ENCODE peak calls at places on chromosomes 16 and 17, in eight cellular contexts. U is H1, P is lower leg skin, N is esophagus muscularis mucosa, W is ovary, T is adrenal gland, Z is breast epithelium, E is body of pancreas. S is an unnamed sample.

GRCh38 chr17:273994-274832 is 78.4 kb downstream of the RPH3AL start:
- DNase-seq in P (peak; percentile 71), N (no peak), E (peak; percentile 12), Z (no peak), W (no peak), U (peak; percentile 42), T (no peak), S (peak; percentile 54)

GRCh38 chr16:78895661-78896060 is 704.9 kb downstream of the MAF start:
- DNase-seq in E (no peak), N (no peak), Z (no peak), W (no peak), T (no peak), U (no peak), P (no peak), S (no peak)

GRCh38 chr17:81733507-81734404 is 21.7 kb downstream of the SLC25A10 start:
- DNase-seq in U (peak; percentile 97), E (peak; percentile 91), N (peak; percentile 94), T (peak; percentile 91), Z (peak; percentile 73), W (peak; percentile 69), P (peak; percentile 94), S (peak; percentile 93)

GRCh38 chr17:5821057-5821456 is 236.7 kb upstream of the NLRP1 start:
- DNase-seq in T (no peak), W (no peak), N (peak; percentile 72), E (no peak), Z (no peak), P (no peak), U (peak; percentile 14), S (no peak)

GRCh38 chr16:89275837-89276720 is 58.6 kb downstream of the ZNF778 start:
- DNase-seq in P (peak; percentile 84), Z (no peak), N (no peak), T (no peak), U (no peak), W (no peak), E (no peak), S (no peak)

GRCh38 chr16:583470-583814 is 6.4 kb upstream of the RAB40C start:
- DNase-seq in T (no peak), P (no peak), Z (no peak), U (no peak), E (no peak), W (no peak), N (no peak), S (no peak)

GRCh38 chr16:53769787-53770186 is 65.8 kb downstream of the FTO start:
- DNase-seq in E (no peak), U (no peak), N (no peak), P (no peak), W (no peak), Z (no peak), T (no peak), S (no peak)

GRCh38 chr17:5044630-5045029 is 9.4 kb upstream of the SLC52A1 start:
- DNase-seq in T (no peak), W (no peak), E (no peak), N (no peak), P (no peak), U (no peak), Z (no peak), S (no peak)

GRCh38 chr16:27978876-27979275 is 84.6 kb downstream of the GSG1L start:
- DNase-seq in Z (no peak), W (no peak), E (no peak), T (no peak), N (no peak), U (no peak), P (peak; percentile 15), S (peak; percentile 6)

GRCh38 chr16:19185510-19185851 is 17.4 kb downstream of the SYT17 start:
- DNase-seq in E (no peak), N (no peak), W (no peak), P (no peak), U (no peak), Z (no peak), T (no peak), S (no peak)

GRCh38 chr16:714558-715447 is at the start of gene METRN:
- DNase-seq in W (peak; percentile 92), E (peak; percentile 93), P (peak; percentile 98), N (peak; percentile 95), Z (peak; percentile 78), U (peak; percentile 95), T (peak; percentile 95), S (peak; percentile 95)

GRCh38 chr17:4162366-4162765 is 19.4 kb downstream of the CYB5D2 start:
- DNase-seq in E (no peak), N (no peak), Z (no peak), T (no peak), U (no peak), P (no peak), W (no peak), S (no peak)

GRCh38 chr17:40251576-40251975 is 32.5 kb downstream of the WIPF2 start:
- DNase-seq in P (peak; percentile 56), N (no peak), Z (no peak), T (peak; percentile 78), U (no peak), E (no peak), W (no peak), S (no peak)

GRCh38 chr17:2871720-2872119 is 75.5 kb downstream of the RAP1GAP2 start:
- DNase-seq in T (no peak), Z (no peak), U (no peak), E (no peak), W (no peak), N (no peak), P (no peak), S (no peak)

GRCh38 chr17:15651583-15652110 is 32.1 kb upstream of the FBXW10B start:
- DNase-seq in W (peak; percentile 77), N (peak; percentile 95), P (peak; percentile 98), Z (peak; percentile 80), U (no peak), T (peak; percentile 99), E (peak; percentile 83), S (peak; percentile 90)

GRCh38 chr17:77274137-77274829 is 133.5 kb downstream of the SEC14L1 start:
- DNase-seq in U (no peak), P (no peak), Z (no peak), E (no peak), W (no peak), T (no peak), N (no peak), S (no peak)

GRCh38 chr16:46911038-46911437 is 26.9 kb downstream of the GPT2 start:
- DNase-seq in W (no peak), Z (no peak), U (no peak), P (no peak), N (no peak), T (no peak), E (no peak), S (no peak)

GRCh38 chr16:68244903-68245853 is at the start of gene PLA2G15:
- DNase-seq in U (peak; percentile 98), T (peak; percentile 98), N (peak; percentile 99), E (peak; percentile 96), Z (peak; percentile 92), W (peak; percentile 98), P (peak; percentile 99), S (peak; percentile 98)
- TF ChIP-seq POLR2A in U (no peak), T (no peak), N (peak; percentile 73), E (peak; percentile 68), Z (no peak), W (peak; percentile 60), P (peak; percentile 2), S (no peak)

GRCh38 chr17:49016775-49017463 is 19.7 kb downstream of the IGF2BP1 start:
- DNase-seq in P (peak; percentile 79), N (no peak), T (peak; percentile 66), E (peak; percentile 68), Z (no peak), W (no peak), U (peak; percentile 46), S (no peak)

GRCh38 chr17:49012893-49013255 is 15.7 kb downstream of the IGF2BP1 start:
- DNase-seq in Z (no peak), W (no peak), P (no peak), U (no peak), N (no peak), E (no peak), T (no peak), S (no peak)

GRCh38 chr17:49015179-49015923 is 18.2 kb downstream of the IGF2BP1 start:
- DNase-seq in T (no peak), Z (no peak), P (peak; percentile 79), U (peak; percentile 38), N (peak; percentile 78), W (no peak), E (no peak), S (no peak)

GRCh38 chr17:49015924-49016774 is 19.0 kb downstream of the IGF2BP1 start:
- DNase-seq in U (peak; percentile 35), T (no peak), P (peak; percentile 50), E (no peak), Z (no peak), N (peak; percentile 79), W (no peak), S (no peak)

DNA sequence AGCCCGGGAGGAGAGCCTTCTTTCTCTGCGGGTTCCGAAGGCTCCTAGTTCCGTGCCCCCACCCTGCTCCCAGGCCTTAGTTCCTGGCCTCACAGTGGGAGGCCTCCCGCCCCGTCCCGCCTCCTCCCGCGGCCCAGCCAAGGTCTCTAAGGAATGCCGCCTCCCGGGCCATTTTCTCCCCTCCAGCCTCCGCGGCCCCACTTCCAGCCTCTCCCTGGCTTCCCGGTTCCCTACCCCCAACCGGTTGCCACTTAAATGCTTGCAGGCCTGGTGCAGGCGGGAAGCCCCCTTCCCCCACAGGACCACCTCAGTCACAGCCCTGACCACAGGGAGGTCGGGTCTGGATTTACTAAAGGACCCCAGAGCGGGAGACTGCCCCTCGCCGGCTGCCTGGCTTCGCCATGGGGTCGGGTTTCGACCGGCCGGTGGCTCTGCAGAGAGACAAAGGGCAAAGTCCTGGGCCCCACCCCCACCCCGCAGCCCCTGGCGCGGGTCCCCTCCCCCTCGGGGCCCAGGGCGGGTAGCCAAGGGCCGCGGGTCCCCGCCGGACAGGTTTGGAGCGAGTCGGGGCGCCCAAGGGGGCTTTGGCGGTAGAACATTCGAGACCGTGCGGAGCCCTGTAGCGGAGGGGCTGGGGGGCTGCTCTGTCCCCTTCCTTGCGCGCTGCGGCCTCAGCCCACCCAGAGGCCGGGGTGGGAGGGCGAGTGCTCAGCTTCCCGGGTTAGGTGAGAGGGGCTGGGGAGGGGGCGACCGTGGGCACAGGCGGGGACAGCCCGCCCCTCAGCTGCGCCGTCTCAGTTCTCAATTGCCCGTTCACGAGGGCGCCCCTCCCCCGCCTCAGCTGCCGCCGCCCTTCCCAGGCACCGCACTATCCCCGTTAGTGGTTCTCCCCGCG is 16.4 kb downstream of the IGF2BP1 start:
- DNase-seq in W (no peak), E (no peak), N (peak; percentile 90), Z (no peak), T (no peak), U (peak; percentile 90), P (peak; percentile 79), S (no peak)
- TF ChIP-seq POLR2A in W (no peak), E (no peak), N (no peak), Z (no peak), T (no peak), U (peak; percentile 76), P (no peak), S (no peak)

GRCh38 chr17:49677134-49677932 is 564 bp downstream of the SPOP start:
- DNase-seq in Z (peak; percentile 94), T (peak; percentile 98), P (peak; percentile 99), E (peak; percentile 99), N (peak; percentile 98), W (peak; percentile 96), U (peak; percentile 98), S (peak; percentile 98)
- TF ChIP-seq POLR2A in Z (no peak), T (no peak), P (no peak), E (no peak), N (peak; percentile 51), W (no peak), U (peak; percentile 64), S (no peak)

DNA sequence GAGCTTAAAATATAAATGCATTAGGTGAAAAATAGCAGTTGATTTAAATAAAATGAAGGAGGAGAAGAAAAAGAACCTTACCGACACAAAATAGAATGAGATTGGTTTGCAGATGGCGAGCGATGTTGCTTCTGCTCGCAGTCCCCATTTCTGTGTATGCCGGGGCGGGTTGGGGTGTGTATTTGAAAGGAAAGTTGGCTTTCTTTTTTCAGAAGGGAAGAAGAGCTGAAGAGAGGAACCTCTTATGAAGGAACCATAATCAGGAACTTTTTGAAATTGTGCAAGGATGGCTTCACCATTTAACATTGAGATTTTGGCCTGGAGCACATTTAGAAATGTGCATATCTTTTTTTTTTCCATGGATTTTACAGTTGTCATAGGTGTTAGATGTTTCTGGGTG is at the start of gene IGSF6:
- DNase-seq in E (no peak), T (no peak), W (no peak), P (no peak), Z (no peak), N (no peak), U (no peak), S (peak; percentile 79)
- TF ChIP-seq POLR2A in E (peak; percentile 41), T (no peak), W (no peak), P (no peak), Z (no peak), N (no peak), U (no peak), S (no peak)